ENCODE peak calls at places on chromosomes 16 and 17, in four cellular contexts. R, B, J and K are unnamed samples.

GRCh38 chr17:44795928-44796327 is 34.2 kb downstream of the GJC1 start:
- DNase-seq in B (no peak), J (no peak), R (no peak), K (peak; percentile 28)

GRCh38 chr17:63826468-63827001 is 696 bp upstream of the PSMC5 start:
- DNase-seq in R (no peak), J (no peak), B (peak; percentile 36), K (peak; percentile 71)

GRCh38 chr17:37551788-37552187 is 57.4 kb downstream of the SYNRG start:
- DNase-seq in R (no peak), B (no peak), J (no peak), K (no peak)

GRCh38 chr16:73172621-73173312 is 124.8 kb upstream of the ZFHX3 start:
- DNase-seq in R (no peak), J (peak; percentile 71), B (peak; percentile 76), K (no peak)

GRCh38 chr17:11880714-11881113 is 116.6 kb downstream of the ZNF18 start:
- DNase-seq in R (no peak), J (no peak), B (no peak), K (no peak)

GRCh38 chr16:74031551-74031950 is 265.1 kb upstream of the PSMD7 start:
- DNase-seq in J (no peak), R (no peak), B (no peak), K (no peak)

GRCh38 chr17:20010099-20010863 is 1.1 kb downstream of the SPECC1 start:
- DNase-seq in R (peak; percentile 25), J (no peak), B (peak; percentile 69), K (no peak)

GRCh38 chr17:77002103-77003045 is 134.2 kb downstream of the MGAT5B start:
- DNase-seq in B (peak; percentile 64), J (no peak), R (no peak), K (no peak)

GRCh38 chr17:58174871-58175270 is 8.1 kb downstream of the OR4D2 start:
- DNase-seq in J (no peak), R (no peak), B (no peak), K (no peak)

GRCh38 chr17:50774225-50774803 is 7.0 kb upstream of the ANKRD40CL start:
- DNase-seq in J (no peak), R (no peak), B (no peak), K (no peak)

GRCh38 chr16:27345201-27345600 is 31.4 kb downstream of the IL4R start:
- DNase-seq in R (no peak), J (no peak), B (no peak), K (no peak)

GRCh38 chr17:60169921-60170817 is 20.4 kb downstream of the CA4 start:
- DNase-seq in B (peak; percentile 15), J (no peak), R (no peak), K (no peak)